ENCODE peak calls at places on chromosomes 7 and 10, in eight cellular contexts. T is left lung, Z is fibroblast of lung, L is thoracic aorta, V is astrocyte of the spinal cord, W is pancreas, N is progenitor cell of endocrine pancreas, X is bronchial epithelial cell. J is an unnamed sample.

GRCh38 chr10:7488418-7488829 is 77.6 kb upstream of the SFMBT2 start:
- DNase-seq in T (no peak), Z (peak), L (no peak), V (peak), W (no peak), N (no peak), X (peak), J (no peak)

GRCh38 chr7:78020131-78020873 is 221.7 kb downstream of the PHTF2 start:
- DNase-seq in T (no peak), Z (peak), L (peak), V (peak), W (peak), N (no peak), X (peak), J (peak)

GRCh38 chr10:102112210-102112817 is 7.9 kb downstream of the LDB1 start:
- DNase-seq in T (no peak), Z (no peak), L (no peak), V (no peak), W (no peak), N (no peak), X (no peak), J (no peak)

GRCh38 chr7:131098527-131098926 is 229.1 kb upstream of the MKLN1 start:
- DNase-seq in T (no peak), Z (no peak), L (no peak), V (no peak), W (no peak), N (no peak), X (no peak), J (no peak)

GRCh38 chr7:157849341-157849596 is 512.5 kb downstream of the DNAJB6 start:
- DNase-seq in T (peak), Z (no peak), L (no peak), V (no peak), W (no peak), N (no peak), X (no peak), J (no peak)

GRCh38 chr7:43443380-43443779 is 139.5 kb upstream of the STK17A start:
- DNase-seq in T (no peak), Z (no peak), L (no peak), V (peak), W (no peak), N (no peak), X (no peak), J (no peak)

GRCh38 chr10:47367646-47368045 is 16.4 kb downstream of the ZNF488 start:
- DNase-seq in T (no peak), Z (no peak), L (no peak), V (no peak), W (no peak), N (no peak), X (no peak), J (no peak)

GRCh38 chr10:108970016-108970415 is 953.3 kb downstream of the XPNPEP1 start:
- DNase-seq in T (no peak), Z (peak), L (no peak), V (peak), W (no peak), N (peak), X (no peak), J (peak)

GRCh38 chr7:41222704-41223103 is 480.2 kb downstream of the INHBA start:
- DNase-seq in T (no peak), Z (peak), L (no peak), V (peak), W (no peak), N (no peak), X (peak), J (no peak)

GRCh38 chr7:50959991-50960390 is 177.3 kb upstream of the GRB10 start:
- DNase-seq in T (no peak), Z (no peak), L (no peak), V (no peak), W (no peak), N (no peak), X (no peak), J (no peak)

GRCh38 chr10:17379151-17379690 is 75.2 kb downstream of the ST8SIA6 start:
- DNase-seq in T (no peak), Z (no peak), L (no peak), V (no peak), W (no peak), N (no peak), X (no peak), J (no peak)

GRCh38 chr10:48924988-48925387 is 14.7 kb downstream of the LRRC18 start:
- DNase-seq in T (no peak), Z (no peak), L (no peak), V (no peak), W (no peak), N (no peak), X (no peak), J (no peak)

GRCh38 chr10:132700168-132701098 is 85.5 kb downstream of the NKX6-2 start:
- DNase-seq in T (peak), Z (peak), L (no peak), V (peak), W (no peak), N (no peak), X (no peak), J (no peak)

GRCh38 chr10:48400129-48400849 is 93.8 kb downstream of the MAPK8 start:
- DNase-seq in T (no peak), Z (no peak), L (no peak), V (peak), W (no peak), N (no peak), X (peak), J (no peak)

GRCh38 chr7:53325061-53325460 is 289.6 kb downstream of the POM121L12 start:
- DNase-seq in T (no peak), Z (no peak), L (no peak), V (peak), W (no peak), N (no peak), X (peak), J (no peak)

GRCh38 chr7:137626469-137627067 is 220.2 kb downstream of the DGKI start:
- DNase-seq in T (no peak), Z (peak), L (no peak), V (peak), W (peak), N (peak), X (peak), J (peak)

GRCh38 chr7:100107890-100108289 is 6.4 kb downstream of the AP4M1 start:
- DNase-seq in T (peak), Z (no peak), L (no peak), V (no peak), W (no peak), N (no peak), X (no peak), J (no peak)

GRCh38 chr10:7301039-7301768 is 109.6 kb downstream of the SFMBT2 start:
- DNase-seq in T (no peak), Z (peak), L (no peak), V (no peak), W (no peak), N (no peak), X (no peak), J (no peak)

GRCh38 chr7:102912742-102913141 is at the start of gene LRRC17:
- DNase-seq in T (no peak), Z (peak), L (no peak), V (peak), W (no peak), N (no peak), X (no peak), J (peak)

GRCh38 chr7:2403014-2403717 is at the start of gene CHST12:
- DNase-seq in T (peak), Z (peak), L (peak), V (peak), W (peak), N (peak), X (peak), J (peak)

GRCh38 chr7:2405201-2405600 is 1.8 kb downstream of the CHST12 start:
- DNase-seq in T (peak), Z (no peak), L (no peak), V (no peak), W (no peak), N (no peak), X (no peak), J (no peak)

GRCh38 chr7:2402687-2403013 is 761 bp upstream of the CHST12 start:
- DNase-seq in T (peak), Z (no peak), L (no peak), V (no peak), W (no peak), N (no peak), X (no peak), J (no peak)

GRCh38 chr7:2404714-2405119 is 1.3 kb downstream of the CHST12 start:
- DNase-seq in T (peak), Z (no peak), L (no peak), V (no peak), W (no peak), N (no peak), X (no peak), J (no peak)

DNA sequence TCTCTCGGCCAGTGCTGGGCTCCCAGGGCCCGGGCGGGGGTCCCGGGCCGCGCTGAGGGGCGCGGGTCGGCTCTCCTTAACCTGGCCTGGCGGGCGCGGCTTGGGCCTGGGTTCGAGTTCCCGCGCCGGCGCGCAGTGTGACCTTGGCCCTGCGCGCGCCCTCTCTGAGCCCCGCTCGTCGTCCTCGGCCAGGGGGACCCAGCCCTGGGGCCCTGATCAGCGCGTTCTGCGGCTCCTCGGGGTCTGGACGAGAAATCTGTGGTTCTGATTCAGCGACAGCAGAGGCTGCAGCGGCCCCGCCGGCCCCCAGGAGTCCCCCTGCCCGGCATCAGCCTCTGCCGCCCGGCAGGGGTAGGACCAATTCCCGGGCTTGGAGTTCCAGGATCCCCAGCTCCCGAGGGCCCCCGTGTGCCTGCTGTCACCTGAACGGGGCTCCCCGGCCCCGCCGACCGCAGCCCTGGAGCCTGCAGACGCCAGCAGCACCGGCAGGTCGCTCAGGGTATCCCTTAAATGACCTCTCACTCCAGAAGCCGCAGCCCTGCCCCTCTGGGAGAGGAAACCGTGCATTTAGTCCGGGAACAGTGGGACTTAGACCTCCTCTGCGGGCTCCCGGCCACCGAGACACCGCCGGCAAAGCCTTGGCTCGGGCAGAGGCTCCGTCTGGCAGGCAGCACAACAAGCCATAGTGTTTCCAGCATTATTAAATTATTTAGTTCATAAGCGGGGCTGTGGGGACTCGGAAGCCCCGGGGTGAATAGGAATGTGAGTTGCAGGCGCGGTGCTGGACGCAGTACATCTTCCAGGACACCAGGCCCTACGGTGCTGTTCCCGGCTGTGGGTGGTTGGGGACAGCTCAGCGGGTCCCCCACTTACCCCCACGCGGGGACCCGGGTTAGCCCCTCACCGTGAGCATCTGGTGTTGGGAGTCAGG is 572 bp downstream of the CHST12 start:
- DNase-seq in T (peak), Z (peak), L (no peak), V (peak), W (peak), N (peak), X (no peak), J (peak)
- TF ChIP-seq CTCF in T (no peak), Z (no peak), L (peak), V (peak), W (no peak), N (peak), X (peak), J (peak)

DNA sequence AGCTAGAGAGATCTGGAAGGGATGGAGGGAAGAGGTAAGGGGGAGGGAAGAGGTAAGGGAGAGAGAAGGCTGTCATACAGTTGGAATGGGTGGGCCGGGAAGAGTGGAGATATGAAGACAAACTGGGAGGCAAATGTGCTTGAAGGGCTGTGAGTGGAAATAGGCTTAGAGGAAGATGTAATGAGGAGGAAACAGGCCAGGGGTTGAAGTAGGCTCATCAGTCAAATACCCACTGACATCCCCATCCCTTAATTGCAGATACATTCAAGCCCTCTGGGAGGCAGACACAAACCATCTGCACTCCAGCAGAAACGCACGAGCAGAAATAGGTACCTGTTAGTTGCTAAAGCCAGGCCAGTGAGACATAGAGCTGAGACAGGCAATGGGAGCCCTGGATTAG is 2.1 kb downstream of the SYNPO2L start:
- DNase-seq in T (no peak), Z (peak), L (no peak), V (peak), W (no peak), N (no peak), X (no peak), J (no peak)
- TF ChIP-seq CTCF in T (no peak), Z (no peak), L (no peak), V (peak), W (no peak), N (no peak), X (peak), J (no peak)

GRCh38 chr7:5622746-5623145 is 158.7 kb downstream of the RNF216 start:
- DNase-seq in T (peak), Z (no peak), L (no peak), V (no peak), W (no peak), N (no peak), X (no peak), J (no peak)

GRCh38 chr7:5626456-5626855 is 155.0 kb downstream of the RNF216 start:
- DNase-seq in T (no peak), Z (no peak), L (no peak), V (no peak), W (no peak), N (no peak), X (no peak), J (no peak)

GRCh38 chr7:5627745-5628547 is 153.5 kb downstream of the RNF216 start:
- DNase-seq in T (no peak), Z (no peak), L (no peak), V (no peak), W (no peak), N (no peak), X (no peak), J (no peak)

GRCh38 chr7:5624386-5625365 is 156.8 kb downstream of the RNF216 start:
- DNase-seq in T (peak), Z (no peak), L (no peak), V (no peak), W (no peak), N (no peak), X (no peak), J (no peak)

GRCh38 chr7:5625938-5626337 is 155.5 kb downstream of the RNF216 start:
- DNase-seq in T (no peak), Z (peak), L (no peak), V (peak), W (no peak), N (no peak), X (peak), J (no peak)
- TF ChIP-seq CTCF in T (no peak), Z (no peak), L (no peak), V (peak), W (no peak), N (no peak), X (no peak), J (no peak)

GRCh38 chr10:121518321-121518720 is 79.9 kb downstream of the FGFR2 start:
- DNase-seq in T (no peak), Z (no peak), L (no peak), V (no peak), W (no peak), N (no peak), X (no peak), J (no peak)

GRCh38 chr10:121519901-121520500 is 78.2 kb downstream of the FGFR2 start:
- DNase-seq in T (peak), Z (no peak), L (no peak), V (no peak), W (no peak), N (no peak), X (no peak), J (no peak)

GRCh38 chr10:121516483-121516882 is 81.8 kb downstream of the FGFR2 start:
- DNase-seq in T (no peak), Z (no peak), L (no peak), V (no peak), W (no peak), N (no peak), X (no peak), J (no peak)

GRCh38 chr10:121521794-121522556 is 76.3 kb downstream of the FGFR2 start:
- DNase-seq in T (no peak), Z (no peak), L (no peak), V (no peak), W (no peak), N (no peak), X (no peak), J (no peak)

DNA sequence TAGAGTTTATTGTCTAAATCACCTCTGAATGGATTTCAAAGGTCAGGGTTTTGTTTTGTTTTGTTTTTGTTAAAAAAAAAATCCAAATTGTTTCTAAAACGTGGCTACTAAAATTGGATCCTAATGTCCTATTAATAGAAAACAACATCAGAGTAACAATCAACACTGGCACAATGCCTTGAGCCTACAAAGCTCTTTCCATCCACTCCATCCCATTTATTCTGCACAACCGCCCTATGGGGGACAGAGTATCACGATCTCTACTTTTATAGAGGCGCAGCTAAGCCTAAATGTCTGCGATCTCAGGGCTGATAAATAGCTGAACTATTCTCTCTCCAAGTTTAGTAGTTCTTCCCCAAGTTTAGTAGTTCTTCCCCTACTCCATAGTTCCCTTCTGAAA is 78.8 kb downstream of the FGFR2 start:
- DNase-seq in T (no peak), Z (no peak), L (no peak), V (no peak), W (no peak), N (no peak), X (no peak), J (no peak)
- TF ChIP-seq CTCF in T (no peak), Z (no peak), L (no peak), V (no peak), W (no peak), N (no peak), X (no peak), J (no peak)

DNA sequence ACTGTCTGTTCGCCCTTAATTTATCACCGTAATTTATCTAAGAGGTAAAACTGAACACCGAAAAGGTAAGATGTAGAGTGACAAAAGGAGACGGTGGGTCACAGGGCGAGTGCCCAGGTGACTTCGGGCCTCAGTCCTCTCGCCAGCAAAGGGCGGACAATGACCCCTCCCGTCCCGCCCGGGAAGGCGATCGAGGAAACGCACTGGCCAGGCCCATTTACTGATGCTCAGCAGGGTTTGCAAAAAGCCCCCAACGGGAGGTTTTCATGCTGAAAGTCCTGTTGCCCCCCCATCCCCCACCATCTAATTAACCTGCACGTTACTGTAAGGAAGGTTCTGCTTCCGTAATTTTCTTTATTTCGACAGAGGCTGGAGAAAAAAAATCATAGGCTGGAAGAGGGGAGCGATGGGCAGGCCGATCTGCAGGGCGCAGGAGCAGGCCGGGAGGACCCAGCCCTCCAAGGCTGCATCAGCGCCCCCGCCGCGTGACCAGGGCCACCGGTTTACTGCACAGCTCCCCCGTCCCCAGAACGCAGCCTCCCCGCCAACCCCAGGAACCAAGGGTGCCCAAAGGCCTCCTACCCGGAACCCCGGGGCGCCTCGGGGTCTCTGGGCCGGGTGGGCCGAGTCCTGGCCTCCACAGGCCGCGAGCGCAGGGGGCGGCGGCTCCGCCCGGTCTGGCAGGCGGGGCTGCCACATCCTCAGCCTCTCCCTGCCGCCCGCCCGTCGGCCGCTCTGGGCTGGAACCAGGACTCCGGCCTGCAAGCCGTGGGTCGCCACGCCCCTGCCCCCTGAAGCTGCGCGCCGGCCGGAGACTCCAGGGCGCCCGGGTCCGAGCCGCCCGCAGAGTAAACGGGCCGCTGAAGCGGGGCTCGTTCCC is 637 bp downstream of the OAT start:
- DNase-seq in T (peak), Z (peak), L (no peak), V (peak), W (peak), N (peak), X (no peak), J (peak)
- TF ChIP-seq CTCF in T (no peak), Z (no peak), L (no peak), V (no peak), W (no peak), N (peak), X (no peak), J (no peak)

GRCh38 chr10:79274279-79275104 is 72.8 kb upstream of the PPIF start:
- DNase-seq in T (peak), Z (peak), L (peak), V (peak), W (peak), N (no peak), X (no peak), J (no peak)
- TF ChIP-seq CTCF in T (no peak), Z (peak), L (peak), V (peak), W (no peak), N (no peak), X (no peak), J (no peak)

GRCh38 chr7:112907658-112908057 is 117.5 kb upstream of the TMEM168 start:
- DNase-seq in T (no peak), Z (no peak), L (no peak), V (no peak), W (no peak), N (no peak), X (no peak), J (no peak)

GRCh38 chr7:112905950-112906349 is 115.8 kb upstream of the TMEM168 start:
- DNase-seq in T (no peak), Z (no peak), L (no peak), V (no peak), W (no peak), N (no peak), X (peak), J (no peak)

GRCh38 chr7:112905413-112905812 is 115.2 kb upstream of the TMEM168 start:
- DNase-seq in T (no peak), Z (no peak), L (no peak), V (no peak), W (no peak), N (no peak), X (no peak), J (no peak)

GRCh38 chr7:112908106-112908505 is 117.9 kb upstream of the TMEM168 start:
- DNase-seq in T (no peak), Z (no peak), L (no peak), V (no peak), W (no peak), N (no peak), X (no peak), J (no peak)
- TF ChIP-seq CTCF in T (no peak), Z (no peak), L (no peak), V (no peak), W (no peak), N (no peak), X (no peak), J (no peak)